ENCODE peak calls at places on chromosomes 5 and 9, in six cellular contexts. One of them, this sample, is unnamed.
A peak's percentile ranks its signal among the peaks of the same experiment; 100 is the strongest.

GRCh38 chr9:37938121-37938906 is 34.4 kb upstream of the SLC25A51 start:
- DNase-seq in prostate gland: peak; percentile 81
- DNase-seq in upper lobe of left lung: no peak
- DNase-seq in suprapubic skin: no peak
- DNase-seq in HepG2: no peak
- DNase-seq in stomach: no peak
- DNase-seq in this sample: no peak

GRCh38 chr9:72476617-72477375 is 44.6 kb upstream of the TMC1 start:
- DNase-seq in stomach: peak; percentile 34
- DNase-seq in suprapubic skin: no peak
- DNase-seq in upper lobe of left lung: peak; percentile 52
- DNase-seq in prostate gland: peak; percentile 45
- DNase-seq in HepG2: peak; percentile 63
- DNase-seq in this sample: no peak

GRCh38 chr5:83914199-83914598 is 193.5 kb upstream of the HAPLN1 start:
- DNase-seq in stomach: no peak
- DNase-seq in suprapubic skin: no peak
- DNase-seq in HepG2: no peak
- DNase-seq in prostate gland: no peak
- DNase-seq in upper lobe of left lung: no peak
- DNase-seq in this sample: no peak

GRCh38 chr9:129751841-129752801 is 721 bp downstream of the PTGES start:
- DNase-seq in stomach: peak; percentile 80
- DNase-seq in prostate gland: peak; percentile 77
- DNase-seq in HepG2: no peak
- DNase-seq in suprapubic skin: no peak
- DNase-seq in upper lobe of left lung: peak; percentile 55
- DNase-seq in this sample: no peak

GRCh38 chr9:121463026-121463827 is 36.4 kb downstream of the GGTA1 start:
- DNase-seq in HepG2: peak; percentile 4
- DNase-seq in upper lobe of left lung: peak; percentile 55
- DNase-seq in stomach: peak; percentile 42
- DNase-seq in suprapubic skin: no peak
- DNase-seq in prostate gland: no peak
- DNase-seq in this sample: peak; percentile 79

GRCh38 chr9:99353408-99353807 is 131.3 kb downstream of the SEC61B start:
- DNase-seq in stomach: no peak
- DNase-seq in suprapubic skin: no peak
- DNase-seq in prostate gland: no peak
- DNase-seq in HepG2: no peak
- DNase-seq in upper lobe of left lung: peak; percentile 55
- DNase-seq in this sample: no peak

GRCh38 chr5:154390096-154390495 is 55.7 kb upstream of the SAP30L start:
- DNase-seq in stomach: no peak
- DNase-seq in HepG2: no peak
- DNase-seq in prostate gland: no peak
- DNase-seq in suprapubic skin: no peak
- DNase-seq in upper lobe of left lung: no peak
- DNase-seq in this sample: no peak

GRCh38 chr5:141040093-141040762 is 10.9 kb upstream of the PCDHB1 start:
- DNase-seq in suprapubic skin: no peak
- DNase-seq in prostate gland: no peak
- DNase-seq in HepG2: no peak
- DNase-seq in stomach: no peak
- DNase-seq in upper lobe of left lung: peak; percentile 55
- DNase-seq in this sample: no peak

GRCh38 chr5:180813418-180813817 is 10.8 kb upstream of the MGAT1 start:
- DNase-seq in HepG2: no peak
- DNase-seq in stomach: no peak
- DNase-seq in prostate gland: no peak
- DNase-seq in upper lobe of left lung: no peak
- DNase-seq in suprapubic skin: peak; percentile 56
- DNase-seq in this sample: no peak

GRCh38 chr9:85040806-85041575 is 371.5 kb downstream of the NTRK2 start:
- DNase-seq in stomach: no peak
- DNase-seq in upper lobe of left lung: no peak
- DNase-seq in suprapubic skin: no peak
- DNase-seq in HepG2: no peak
- DNase-seq in prostate gland: no peak
- DNase-seq in this sample: no peak

GRCh38 chr5:90000351-90000750 is 409.2 kb downstream of the CETN3 start:
- DNase-seq in stomach: no peak
- DNase-seq in prostate gland: no peak
- DNase-seq in upper lobe of left lung: no peak
- DNase-seq in HepG2: no peak
- DNase-seq in suprapubic skin: no peak
- DNase-seq in this sample: no peak

GRCh38 chr5:124576848-124577409 is 169.5 kb downstream of the ZNF608 start:
- DNase-seq in prostate gland: no peak
- DNase-seq in suprapubic skin: no peak
- DNase-seq in HepG2: no peak
- DNase-seq in stomach: no peak
- DNase-seq in upper lobe of left lung: no peak
- DNase-seq in this sample: no peak

GRCh38 chr5:5165541-5166002 is 25.4 kb downstream of the ADAMTS16 start:
- DNase-seq in stomach: no peak
- DNase-seq in HepG2: no peak
- DNase-seq in upper lobe of left lung: no peak
- DNase-seq in suprapubic skin: no peak
- DNase-seq in prostate gland: no peak
- DNase-seq in this sample: no peak

GRCh38 chr5:43485406-43485805 is 1.7 kb upstream of the TMEM267 start:
- DNase-seq in prostate gland: no peak
- DNase-seq in upper lobe of left lung: peak; percentile 39
- DNase-seq in suprapubic skin: no peak
- DNase-seq in stomach: no peak
- DNase-seq in HepG2: peak; percentile 2
- DNase-seq in this sample: no peak

GRCh38 chr5:174010365-174010764 is 21.4 kb downstream of the C5orf47 start:
- DNase-seq in prostate gland: no peak
- DNase-seq in upper lobe of left lung: no peak
- DNase-seq in suprapubic skin: no peak
- DNase-seq in HepG2: no peak
- DNase-seq in stomach: no peak
- DNase-seq in this sample: no peak

GRCh38 chr9:106862115-106862945 is 636 bp upstream of the ZNF462 start:
- DNase-seq in stomach: no peak
- DNase-seq in upper lobe of left lung: peak; percentile 52
- DNase-seq in prostate gland: peak; percentile 59
- DNase-seq in suprapubic skin: no peak
- DNase-seq in HepG2: no peak
- DNase-seq in this sample: no peak

GRCh38 chr5:72848474-72849428 is 32.3 kb downstream of the TNPO1 start:
- DNase-seq in suprapubic skin: peak; percentile 78
- DNase-seq in HepG2: peak; percentile 12
- DNase-seq in prostate gland: peak; percentile 18
- DNase-seq in stomach: peak; percentile 48
- DNase-seq in upper lobe of left lung: peak; percentile 56
- DNase-seq in this sample: peak; percentile 91

GRCh38 chr9:114804504-114804903 is 1.3 kb downstream of the TNFSF15 start:
- DNase-seq in suprapubic skin: no peak
- DNase-seq in upper lobe of left lung: no peak
- DNase-seq in prostate gland: peak; percentile 86
- DNase-seq in HepG2: peak; percentile 50
- DNase-seq in stomach: peak; percentile 48
- DNase-seq in this sample: no peak

GRCh38 chr5:177430972-177431316 is 4.5 kb downstream of the GRK6 start:
- DNase-seq in stomach: no peak
- DNase-seq in HepG2: no peak
- DNase-seq in suprapubic skin: no peak
- DNase-seq in prostate gland: no peak
- DNase-seq in upper lobe of left lung: no peak
- DNase-seq in this sample: no peak

GRCh38 chr5:446864-447263 is 3.9 kb downstream of the EXOC3 start:
- DNase-seq in stomach: no peak
- DNase-seq in prostate gland: no peak
- DNase-seq in upper lobe of left lung: peak; percentile 16
- DNase-seq in suprapubic skin: peak; percentile 57
- DNase-seq in HepG2: peak; percentile 42
- DNase-seq in this sample: peak; percentile 74

GRCh38 chr9:70043689-70044449 is at the start of gene MAMDC2:
- DNase-seq in upper lobe of left lung: peak; percentile 26
- DNase-seq in prostate gland: no peak
- DNase-seq in HepG2: no peak
- DNase-seq in stomach: peak; percentile 27
- DNase-seq in suprapubic skin: peak; percentile 87
- DNase-seq in this sample: peak; percentile 77

GRCh38 chr5:109705596-109705995 is 15.9 kb downstream of the MAN2A1 start:
- DNase-seq in prostate gland: no peak
- DNase-seq in suprapubic skin: no peak
- DNase-seq in upper lobe of left lung: no peak
- DNase-seq in HepG2: no peak
- DNase-seq in stomach: no peak
- DNase-seq in this sample: no peak

GRCh38 chr9:134910146-134910545 is 7.6 kb downstream of the FCN1 start:
- DNase-seq in suprapubic skin: no peak
- DNase-seq in prostate gland: no peak
- DNase-seq in stomach: peak; percentile 8
- DNase-seq in upper lobe of left lung: peak; percentile 7
- DNase-seq in HepG2: no peak
- DNase-seq in this sample: no peak

GRCh38 chr5:6307304-6307703 is 71.0 kb downstream of the MED10 start:
- DNase-seq in suprapubic skin: no peak
- DNase-seq in HepG2: no peak
- DNase-seq in prostate gland: no peak
- DNase-seq in upper lobe of left lung: no peak
- DNase-seq in stomach: no peak
- DNase-seq in this sample: no peak

DNA sequence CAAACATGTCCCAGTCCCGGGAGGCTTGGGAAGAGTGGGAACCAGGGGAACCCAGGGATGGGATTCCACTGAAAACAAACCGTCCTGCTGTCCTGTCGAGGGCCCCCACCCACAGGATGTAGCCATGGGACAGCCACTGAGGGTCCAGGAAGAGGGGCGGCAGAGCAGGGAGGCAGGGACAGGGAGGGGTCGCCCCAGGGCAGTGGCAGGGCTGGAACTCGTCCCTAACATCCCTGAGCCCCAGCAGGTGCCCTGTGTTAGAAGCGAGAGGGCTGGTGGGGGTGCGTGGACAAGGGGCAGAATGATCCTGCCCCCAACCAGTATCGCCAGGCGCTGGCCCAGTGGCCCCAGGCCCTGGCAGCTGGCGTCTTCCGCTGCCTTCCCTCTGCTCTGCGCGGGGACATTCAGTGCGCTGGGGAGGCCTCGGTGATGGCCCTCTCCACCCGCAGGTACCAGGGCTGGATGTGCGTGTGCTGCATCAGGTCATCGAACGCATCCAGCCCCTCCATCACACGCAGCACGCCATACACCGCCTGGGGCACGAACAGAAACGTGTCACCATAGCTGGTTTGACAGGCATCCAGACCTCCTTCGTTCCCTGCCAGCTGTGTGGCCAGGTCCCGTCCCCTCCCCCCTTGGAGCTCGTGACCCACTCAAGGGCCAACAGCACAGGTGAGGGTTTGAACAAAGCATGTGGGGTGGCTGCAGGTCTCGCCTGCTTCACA is 6.6 kb downstream of the PTGES2 start:
- DNase-seq in suprapubic skin: no peak
- DNase-seq in prostate gland: no peak
- DNase-seq in stomach: peak; percentile 22
- DNase-seq in upper lobe of left lung: no peak
- DNase-seq in HepG2: no peak
- DNase-seq in this sample: peak; percentile 63
- TF ChIP-seq POLR2AphosphoS5 in suprapubic skin: no peak
- TF ChIP-seq POLR2AphosphoS5 in prostate gland: no peak
- TF ChIP-seq POLR2AphosphoS5 in stomach: no peak
- TF ChIP-seq POLR2AphosphoS5 in upper lobe of left lung: no peak
- TF ChIP-seq POLR2AphosphoS5 in HepG2: no peak
- TF ChIP-seq POLR2AphosphoS5 in this sample: peak; percentile 12

GRCh38 chr5:143147918-143148317 is 255.6 kb downstream of the NR3C1 start:
- DNase-seq in HepG2: no peak
- DNase-seq in stomach: no peak
- DNase-seq in suprapubic skin: no peak
- DNase-seq in prostate gland: no peak
- DNase-seq in upper lobe of left lung: no peak
- DNase-seq in this sample: no peak

GRCh38 chr5:143147382-143147781 is 256.1 kb downstream of the NR3C1 start:
- DNase-seq in prostate gland: no peak
- DNase-seq in suprapubic skin: no peak
- DNase-seq in HepG2: no peak
- DNase-seq in upper lobe of left lung: no peak
- DNase-seq in stomach: no peak
- DNase-seq in this sample: no peak

GRCh38 chr5:143149759-143150158 is 253.7 kb downstream of the NR3C1 start:
- DNase-seq in upper lobe of left lung: no peak
- DNase-seq in HepG2: no peak
- DNase-seq in suprapubic skin: no peak
- DNase-seq in prostate gland: no peak
- DNase-seq in stomach: no peak
- DNase-seq in this sample: no peak

GRCh38 chr5:143151056-143151455 is 252.4 kb downstream of the NR3C1 start:
- DNase-seq in HepG2: no peak
- DNase-seq in prostate gland: no peak
- DNase-seq in upper lobe of left lung: no peak
- DNase-seq in suprapubic skin: no peak
- DNase-seq in stomach: no peak
- DNase-seq in this sample: no peak

GRCh38 chr5:143148461-143149170 is 254.9 kb downstream of the NR3C1 start:
- DNase-seq in HepG2: no peak
- DNase-seq in stomach: no peak
- DNase-seq in prostate gland: no peak
- DNase-seq in upper lobe of left lung: peak; percentile 51
- DNase-seq in suprapubic skin: no peak
- DNase-seq in this sample: no peak
- H3K27ac ChIP-seq in HepG2: no peak overlapping the region
- H3K27ac ChIP-seq in stomach: no peak overlapping the region
- H3K27ac ChIP-seq in prostate gland: no peak overlapping the region
- H3K27ac ChIP-seq in upper lobe of left lung: peak overlapping the region; percentile 49
- H3K27ac ChIP-seq in suprapubic skin: no peak overlapping the region
- H3K27ac ChIP-seq in this sample: no peak overlapping the region

GRCh38 chr5:4156889-4157288 is 561.3 kb downstream of the IRX1 start:
- DNase-seq in stomach: no peak
- DNase-seq in suprapubic skin: no peak
- DNase-seq in HepG2: no peak
- DNase-seq in upper lobe of left lung: no peak
- DNase-seq in prostate gland: no peak
- DNase-seq in this sample: no peak

GRCh38 chr5:4156153-4156552 is 560.5 kb downstream of the IRX1 start:
- DNase-seq in stomach: no peak
- DNase-seq in prostate gland: no peak
- DNase-seq in upper lobe of left lung: no peak
- DNase-seq in HepG2: no peak
- DNase-seq in suprapubic skin: no peak
- DNase-seq in this sample: no peak

GRCh38 chr5:4158750-4159447 is 563.3 kb downstream of the IRX1 start:
- DNase-seq in upper lobe of left lung: no peak
- DNase-seq in prostate gland: no peak
- DNase-seq in stomach: no peak
- DNase-seq in suprapubic skin: no peak
- DNase-seq in HepG2: no peak
- DNase-seq in this sample: no peak

GRCh38 chr5:4164167-4164566 is 568.5 kb downstream of the IRX1 start:
- DNase-seq in stomach: no peak
- DNase-seq in HepG2: no peak
- DNase-seq in upper lobe of left lung: no peak
- DNase-seq in prostate gland: no peak
- DNase-seq in suprapubic skin: no peak
- DNase-seq in this sample: no peak

GRCh38 chr5:4159681-4160080 is 564.0 kb downstream of the IRX1 start:
- DNase-seq in stomach: no peak
- DNase-seq in prostate gland: no peak
- DNase-seq in HepG2: no peak
- DNase-seq in upper lobe of left lung: no peak
- DNase-seq in suprapubic skin: no peak
- DNase-seq in this sample: no peak
- TF ChIP-seq POLR2AphosphoS5 in stomach: no peak
- TF ChIP-seq POLR2AphosphoS5 in prostate gland: no peak
- TF ChIP-seq POLR2AphosphoS5 in HepG2: no peak
- TF ChIP-seq POLR2AphosphoS5 in upper lobe of left lung: no peak
- TF ChIP-seq POLR2AphosphoS5 in suprapubic skin: no peak
- TF ChIP-seq POLR2AphosphoS5 in this sample: no peak

GRCh38 chr5:88847410-88847809 is 35.6 kb downstream of the MEF2C start:
- DNase-seq in suprapubic skin: no peak
- DNase-seq in prostate gland: no peak
- DNase-seq in stomach: no peak
- DNase-seq in upper lobe of left lung: no peak
- DNase-seq in HepG2: no peak
- DNase-seq in this sample: no peak
- H3K27ac ChIP-seq in suprapubic skin: no peak overlapping the region
- H3K27ac ChIP-seq in prostate gland: no peak overlapping the region
- H3K27ac ChIP-seq in stomach: no peak overlapping the region
- H3K27ac ChIP-seq in upper lobe of left lung: no peak overlapping the region
- H3K27ac ChIP-seq in HepG2: no peak overlapping the region
- H3K27ac ChIP-seq in this sample: peak overlapping the region; percentile 28